ENCODE peak calls at places on chromosomes 12 and 14, in five cellular contexts. One of them, this sample, is unnamed.
A peak's percentile ranks its signal among the peaks of the same experiment; 100 is the strongest.

GRCh38 chr12:62834971-62835547 is 99.9 kb downstream of the PPM1H start:
- DNase-seq in HCT116: peak; percentile 24
- DNase-seq in GM12878: peak; percentile 26
- DNase-seq in SK-N-SH: no peak
- DNase-seq in HepG2: no peak
- DNase-seq in this sample: no peak

GRCh38 chr12:42482086-42482819 is 107.3 kb downstream of the PRICKLE1 start:
- DNase-seq in HCT116: no peak
- DNase-seq in GM12878: no peak
- DNase-seq in HepG2: peak; percentile 3
- DNase-seq in SK-N-SH: no peak
- DNase-seq in this sample: no peak

GRCh38 chr12:62009445-62009844 is 250.8 kb upstream of the USP15 start:
- DNase-seq in HepG2: no peak
- DNase-seq in GM12878: no peak
- DNase-seq in SK-N-SH: no peak
- DNase-seq in HCT116: no peak
- DNase-seq in this sample: no peak

GRCh38 chr12:128816643-128816920 is 7.2 kb downstream of the SLC15A4 start:
- DNase-seq in GM12878: no peak
- DNase-seq in HepG2: no peak
- DNase-seq in HCT116: no peak
- DNase-seq in SK-N-SH: no peak
- DNase-seq in this sample: no peak

GRCh38 chr12:132729541-132730320 is 19.1 kb downstream of the PGAM5 start:
- DNase-seq in SK-N-SH: peak; percentile 52
- DNase-seq in HCT116: no peak
- DNase-seq in HepG2: no peak
- DNase-seq in GM12878: no peak
- DNase-seq in this sample: no peak

GRCh38 chr14:102215071-102215470 is 75.4 kb downstream of the WDR20 start:
- DNase-seq in GM12878: no peak
- DNase-seq in HepG2: no peak
- DNase-seq in HCT116: no peak
- DNase-seq in SK-N-SH: no peak
- DNase-seq in this sample: no peak

GRCh38 chr14:61454545-61454944 is 133.2 kb downstream of the PRKCH start:
- DNase-seq in HCT116: no peak
- DNase-seq in SK-N-SH: no peak
- DNase-seq in HepG2: no peak
- DNase-seq in GM12878: no peak
- DNase-seq in this sample: no peak

GRCh38 chr12:108757842-108758241 is 26.5 kb upstream of the CORO1C start:
- DNase-seq in GM12878: no peak
- DNase-seq in SK-N-SH: no peak
- DNase-seq in HCT116: no peak
- DNase-seq in HepG2: no peak
- DNase-seq in this sample: no peak

GRCh38 chr12:93614917-93615596 is 42.6 kb downstream of the SOCS2 start:
- DNase-seq in HCT116: no peak
- DNase-seq in HepG2: no peak
- DNase-seq in SK-N-SH: no peak
- DNase-seq in GM12878: no peak
- DNase-seq in this sample: no peak

GRCh38 chr12:1605129-1606020 is 11.0 kb upstream of the FBXL14 start:
- DNase-seq in SK-N-SH: peak; percentile 79
- DNase-seq in GM12878: no peak
- DNase-seq in HepG2: peak; percentile 70
- DNase-seq in HCT116: peak; percentile 78
- DNase-seq in this sample: peak; percentile 68

GRCh38 chr14:52802597-52802996 is 11.2 kb upstream of the GNPNAT1 start:
- DNase-seq in HepG2: no peak
- DNase-seq in HCT116: no peak
- DNase-seq in SK-N-SH: no peak
- DNase-seq in GM12878: no peak
- DNase-seq in this sample: no peak

GRCh38 chr14:68780358-68781160 is 12.3 kb downstream of the ZFP36L1 start:
- DNase-seq in HepG2: no peak
- DNase-seq in HCT116: no peak
- DNase-seq in GM12878: no peak
- DNase-seq in SK-N-SH: no peak
- DNase-seq in this sample: no peak

GRCh38 chr12:118356809-118357326 is 15.8 kb downstream of the TAOK3 start:
- DNase-seq in HCT116: no peak
- DNase-seq in SK-N-SH: no peak
- DNase-seq in HepG2: no peak
- DNase-seq in GM12878: no peak
- DNase-seq in this sample: no peak

GRCh38 chr14:77844802-77845201 is 44.9 kb downstream of the ADCK1 start:
- DNase-seq in GM12878: no peak
- DNase-seq in HCT116: no peak
- DNase-seq in SK-N-SH: no peak
- DNase-seq in HepG2: no peak
- DNase-seq in this sample: no peak

GRCh38 chr12:95955549-95956159 is 12.5 kb downstream of the AMDHD1 start:
- DNase-seq in HepG2: peak; percentile 45
- DNase-seq in SK-N-SH: no peak
- DNase-seq in GM12878: no peak
- DNase-seq in HCT116: no peak
- DNase-seq in this sample: no peak

GRCh38 chr12:95963104-95963503 is 20.0 kb downstream of the AMDHD1 start:
- DNase-seq in GM12878: no peak
- DNase-seq in HCT116: peak; percentile 18
- DNase-seq in SK-N-SH: no peak
- DNase-seq in HepG2: no peak
- DNase-seq in this sample: no peak

GRCh38 chr12:95956557-95957145 is 13.5 kb downstream of the AMDHD1 start:
- DNase-seq in SK-N-SH: no peak
- DNase-seq in HCT116: no peak
- DNase-seq in GM12878: no peak
- DNase-seq in HepG2: no peak
- DNase-seq in this sample: no peak

GRCh38 chr12:95960241-95960640 is 17.1 kb downstream of the AMDHD1 start:
- DNase-seq in HepG2: no peak
- DNase-seq in HCT116: no peak
- DNase-seq in SK-N-SH: no peak
- DNase-seq in GM12878: no peak
- DNase-seq in this sample: no peak

DNA sequence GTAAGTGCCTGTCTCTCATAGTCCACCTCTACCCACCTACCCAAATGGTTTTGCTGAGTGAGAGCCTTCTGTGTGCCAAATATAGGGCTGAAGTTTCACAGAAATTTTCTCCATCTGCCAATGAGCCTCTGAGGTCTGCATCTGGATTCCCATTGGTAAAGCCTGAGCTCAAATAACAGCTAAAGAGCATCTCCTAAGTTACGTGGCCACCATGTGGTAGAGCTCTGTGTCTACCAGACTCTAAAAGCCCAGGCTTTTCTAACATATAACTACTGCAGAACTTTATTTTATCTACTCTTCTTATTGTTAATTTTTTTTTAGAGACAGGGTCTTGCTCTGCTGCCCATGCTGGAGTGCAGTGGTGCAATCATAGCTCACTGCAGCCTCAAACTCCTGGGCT is 16.0 kb downstream of the AMDHD1 start:
- DNase-seq in SK-N-SH: peak; percentile 53
- DNase-seq in HepG2: peak; percentile 59
- DNase-seq in HCT116: peak; percentile 29
- DNase-seq in GM12878: no peak
- DNase-seq in this sample: no peak
- TF ChIP-seq SIN3A in SK-N-SH: no peak
- TF ChIP-seq SIN3A in HepG2: no peak
- TF ChIP-seq SIN3A in HCT116: no peak
- TF ChIP-seq SIN3A in GM12878: no peak
- TF ChIP-seq SIN3A in this sample: no peak

DNA sequence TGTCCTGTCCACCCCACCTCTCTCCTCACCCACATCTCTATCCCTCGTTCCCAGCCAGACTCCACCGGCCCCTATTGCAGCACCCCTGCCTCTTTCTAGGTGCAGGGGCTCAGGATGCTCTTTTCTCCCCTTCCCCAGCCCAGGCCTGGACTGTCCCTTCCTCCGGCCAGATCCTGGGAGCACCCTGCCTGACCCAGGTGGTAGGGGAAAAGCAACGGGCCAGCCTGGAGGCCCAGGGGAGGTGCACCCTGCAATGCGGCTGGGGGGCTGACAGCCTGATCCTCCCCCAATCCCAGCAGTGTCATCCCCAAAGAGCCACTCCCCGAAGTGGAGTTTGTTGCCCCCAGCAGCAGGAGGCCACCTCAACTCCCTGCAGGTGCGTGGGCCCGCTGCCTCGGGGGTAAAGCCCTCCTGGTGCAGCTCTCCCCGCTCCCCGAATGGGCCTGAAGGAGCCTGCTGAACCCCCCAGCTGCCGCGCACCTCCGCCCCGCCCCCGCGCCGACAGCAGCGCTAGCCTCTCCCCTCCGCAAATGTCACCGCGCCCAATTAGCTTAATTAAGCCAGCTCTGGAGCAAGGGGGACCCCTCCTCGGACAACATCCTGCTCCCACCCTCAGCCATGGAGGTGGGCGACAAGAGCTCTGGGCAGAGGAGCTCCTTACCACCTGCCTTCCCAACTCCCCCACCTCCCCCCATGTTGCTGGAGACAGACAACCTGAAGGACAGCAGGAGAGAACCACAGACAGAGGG is 4.7 kb downstream of the NXPH4 start:
- DNase-seq in SK-N-SH: no peak
- DNase-seq in GM12878: no peak
- DNase-seq in HCT116: no peak
- DNase-seq in HepG2: no peak
- DNase-seq in this sample: no peak
- H3K27me3 ChIP-seq in SK-N-SH: peaks cover 36% of the 10 kb centered on the region
- H3K27me3 ChIP-seq in GM12878: peaks cover 33% of the 10 kb centered on the region
- H3K27me3 ChIP-seq in HCT116: no peaks in the 10 kb centered on the region
- H3K27me3 ChIP-seq in HepG2: peaks cover 83% of the 10 kb centered on the region
- H3K27me3 ChIP-seq in this sample: no peaks in the 10 kb centered on the region

GRCh38 chr12:71626768-71627167 is 36.9 kb downstream of the ZFC3H1 start:
- DNase-seq in HCT116: no peak
- DNase-seq in GM12878: no peak
- DNase-seq in HepG2: peak; percentile 45
- DNase-seq in SK-N-SH: no peak
- DNase-seq in this sample: no peak
- TF ChIP-seq SIN3A in HCT116: no peak
- TF ChIP-seq SIN3A in GM12878: no peak
- TF ChIP-seq SIN3A in HepG2: no peak
- TF ChIP-seq SIN3A in SK-N-SH: no peak
- TF ChIP-seq SIN3A in this sample: no peak

GRCh38 chr12:113485330-113485729 is 13.7 kb upstream of the LHX5 start:
- DNase-seq in GM12878: no peak
- DNase-seq in SK-N-SH: no peak
- DNase-seq in HCT116: no peak
- DNase-seq in HepG2: no peak
- DNase-seq in this sample: no peak

GRCh38 chr12:113482334-113482733 is 10.7 kb upstream of the LHX5 start:
- DNase-seq in SK-N-SH: no peak
- DNase-seq in HepG2: no peak
- DNase-seq in HCT116: no peak
- DNase-seq in GM12878: no peak
- DNase-seq in this sample: no peak

GRCh38 chr12:113488322-113488721 is 16.7 kb upstream of the LHX5 start:
- DNase-seq in HCT116: no peak
- DNase-seq in GM12878: no peak
- DNase-seq in HepG2: no peak
- DNase-seq in SK-N-SH: no peak
- DNase-seq in this sample: no peak

DNA sequence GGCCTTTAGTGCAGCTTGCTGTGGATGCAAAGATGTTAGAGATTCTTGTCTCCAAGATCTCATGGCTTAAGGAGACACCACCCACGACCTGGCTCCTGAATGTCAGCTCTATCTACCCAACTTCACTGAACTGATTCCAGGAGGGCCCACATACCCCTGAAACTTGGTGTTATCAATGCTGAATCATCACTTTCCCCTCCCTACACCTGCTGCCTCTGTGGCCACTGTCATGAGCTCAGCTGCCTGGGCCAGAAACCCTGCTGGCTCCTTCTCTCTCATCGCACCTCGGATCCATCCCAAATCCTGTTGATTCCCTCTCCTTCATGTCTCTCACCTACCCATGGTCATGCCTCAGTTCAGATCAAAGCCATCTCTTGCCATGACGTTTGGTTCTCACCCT is 15.1 kb upstream of the LHX5 start:
- DNase-seq in GM12878: no peak
- DNase-seq in SK-N-SH: no peak
- DNase-seq in HCT116: no peak
- DNase-seq in HepG2: no peak
- DNase-seq in this sample: no peak
- H3K27me3 ChIP-seq in GM12878: peaks cover 3% of the 10 kb centered on the region
- H3K27me3 ChIP-seq in SK-N-SH: no peaks in the 10 kb centered on the region
- H3K27me3 ChIP-seq in HCT116: peaks cover 58% of the 10 kb centered on the region
- H3K27me3 ChIP-seq in HepG2: no peaks in the 10 kb centered on the region
- H3K27me3 ChIP-seq in this sample: peaks cover 35% of the 10 kb centered on the region

DNA sequence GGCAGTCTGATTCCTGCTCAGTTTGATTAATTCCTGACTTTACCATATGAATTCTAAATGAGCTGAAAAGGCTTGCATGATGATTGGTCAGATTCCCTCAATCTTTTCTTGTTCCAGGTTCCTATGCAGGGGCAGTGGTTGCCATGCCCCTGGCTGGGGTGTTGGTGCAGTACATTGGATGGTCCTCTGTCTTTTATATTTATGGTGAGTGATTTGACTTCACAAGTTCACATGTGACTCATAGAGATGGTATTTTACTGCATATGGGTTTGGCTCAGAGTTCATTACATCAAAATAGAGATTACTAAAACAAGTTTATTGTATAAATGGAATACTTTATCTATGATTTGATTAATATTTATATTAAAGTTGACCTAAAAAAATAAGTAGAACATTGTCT is 44.8 kb downstream of the SLC17A8 start:
- DNase-seq in HCT116: no peak
- DNase-seq in GM12878: no peak
- DNase-seq in SK-N-SH: no peak
- DNase-seq in HepG2: no peak
- DNase-seq in this sample: no peak
- TF ChIP-seq SIN3A in HCT116: no peak
- TF ChIP-seq SIN3A in GM12878: no peak
- TF ChIP-seq SIN3A in SK-N-SH: no peak
- TF ChIP-seq SIN3A in HepG2: no peak
- TF ChIP-seq SIN3A in this sample: no peak

GRCh38 chr12:4584281-4584680 is 22.3 kb downstream of the DYRK4 start:
- DNase-seq in HepG2: no peak
- DNase-seq in GM12878: no peak
- DNase-seq in HCT116: no peak
- DNase-seq in SK-N-SH: no peak
- DNase-seq in this sample: no peak
- H3K27me3 ChIP-seq in HepG2: peaks cover 27% of the 10 kb centered on the region
- H3K27me3 ChIP-seq in GM12878: no peaks in the 10 kb centered on the region
- H3K27me3 ChIP-seq in HCT116: no peaks in the 10 kb centered on the region
- H3K27me3 ChIP-seq in SK-N-SH: peaks cover 29% of the 10 kb centered on the region
- H3K27me3 ChIP-seq in this sample: no peaks in the 10 kb centered on the region

This sample was measured in Panc1.